ENCODE peak calls at places on chromosomes 3 and 15, in ten cellular contexts. W is cardiac muscle cell, A is body of pancreas, J is astrocyte of the spinal cord, B is endodermal cell, K is GM12864, E is right lobe of liver, F is brain microvascular endothelial cell, I is A549, Z is upper lobe of left lung. Y is an unnamed sample.

GRCh38 chr3:11197471-11197870 is 43.2 kb downstream of the HRH1 start:
- DNase-seq in I (no peak), F (no peak), W (no peak), E (no peak), Z (no peak), A (no peak), K (no peak), J (no peak), B (no peak), Y (no peak)

GRCh38 chr3:156628836-156629618 is 45.4 kb upstream of the TIPARP start:
- DNase-seq in Z (no peak), B (peak; percentile 55), J (no peak), W (no peak), A (no peak), F (no peak), I (no peak), K (no peak), E (no peak), Y (no peak)

GRCh38 chr15:29978411-29979382 is 104.1 kb upstream of the GOLGA8J start:
- DNase-seq in F (no peak), A (no peak), B (no peak), W (peak; percentile 14), Z (no peak), K (no peak), J (peak; percentile 11), E (no peak), I (no peak), Y (no peak)

GRCh38 chr3:171531716-171532115 is 71.5 kb upstream of the TNIK start:
- DNase-seq in Z (no peak), B (no peak), A (no peak), K (no peak), J (no peak), E (no peak), F (peak; percentile 9), W (no peak), I (no peak), Y (no peak)

GRCh38 chr15:71201471-71201870 is 86.2 kb downstream of the THSD4 start:
- DNase-seq in I (no peak), W (no peak), A (peak; percentile 19), F (no peak), J (no peak), B (no peak), E (no peak), K (no peak), Z (no peak), Y (no peak)

GRCh38 chr3:157695586-157695985 is 192.4 kb upstream of the VEPH1 start:
- DNase-seq in I (no peak), Z (no peak), A (no peak), E (no peak), K (no peak), B (no peak), J (no peak), F (no peak), W (no peak), Y (no peak)

GRCh38 chr3:135125171-135125801 is 330.2 kb downstream of the EPHB1 start:
- DNase-seq in E (no peak), K (no peak), Z (no peak), A (no peak), B (peak; percentile 75), I (no peak), F (peak; percentile 15), J (peak; percentile 22), W (peak; percentile 8), Y (peak; percentile 27)

GRCh38 chr15:72445426-72445825 is 28.7 kb upstream of the ARIH1 start:
- DNase-seq in Z (no peak), K (no peak), I (no peak), B (no peak), E (no peak), F (no peak), W (peak; percentile 15), J (no peak), A (no peak), Y (no peak)

GRCh38 chr15:58716027-58716426 is 33.5 kb downstream of the ADAM10 start:
- DNase-seq in I (no peak), K (no peak), A (no peak), Z (no peak), B (no peak), F (no peak), E (no peak), J (no peak), W (no peak), Y (no peak)

GRCh38 chr15:58717357-58717756 is 32.1 kb downstream of the ADAM10 start:
- DNase-seq in J (no peak), E (no peak), W (no peak), F (no peak), Z (no peak), K (no peak), A (no peak), I (no peak), B (no peak), Y (no peak)

GRCh38 chr15:58715266-58715917 is 34.1 kb downstream of the ADAM10 start:
- DNase-seq in J (no peak), K (no peak), I (no peak), W (no peak), F (no peak), E (no peak), B (no peak), Z (no peak), A (no peak), Y (peak; percentile 17)
- TF ChIP-seq CTCF in J (no peak), K (no peak), I (no peak), W (no peak), F (no peak), E (no peak), B (no peak), Z (no peak), A (no peak), Y (no peak)

GRCh38 chr3:194137314-194138097 is 1.6 kb downstream of the HES1 start:
- DNase-seq in Z (peak; percentile 92), K (no peak), J (peak; percentile 61), F (peak; percentile 45), W (peak; percentile 65), A (peak; percentile 87), E (peak; percentile 97), I (no peak), B (peak; percentile 81), Y (peak; percentile 82)

GRCh38 chr3:194139085-194139976 is 3.4 kb downstream of the HES1 start:
- DNase-seq in E (no peak), B (peak; percentile 91), A (no peak), F (peak; percentile 67), K (no peak), J (peak; percentile 87), Z (peak; percentile 64), I (no peak), W (peak; percentile 72), Y (no peak)

GRCh38 chr3:194136519-194137313 is 768 bp downstream of the HES1 start:
- DNase-seq in W (peak; percentile 91), A (peak; percentile 64), F (peak; percentile 78), E (peak; percentile 57), J (peak; percentile 81), B (peak; percentile 72), K (no peak), I (no peak), Z (peak; percentile 89), Y (no peak)

GRCh38 chr3:194138732-194139084 is 2.8 kb downstream of the HES1 start:
- DNase-seq in B (no peak), Z (no peak), K (no peak), E (no peak), A (no peak), W (peak; percentile 72), J (no peak), I (no peak), F (no peak), Y (no peak)

DNA sequence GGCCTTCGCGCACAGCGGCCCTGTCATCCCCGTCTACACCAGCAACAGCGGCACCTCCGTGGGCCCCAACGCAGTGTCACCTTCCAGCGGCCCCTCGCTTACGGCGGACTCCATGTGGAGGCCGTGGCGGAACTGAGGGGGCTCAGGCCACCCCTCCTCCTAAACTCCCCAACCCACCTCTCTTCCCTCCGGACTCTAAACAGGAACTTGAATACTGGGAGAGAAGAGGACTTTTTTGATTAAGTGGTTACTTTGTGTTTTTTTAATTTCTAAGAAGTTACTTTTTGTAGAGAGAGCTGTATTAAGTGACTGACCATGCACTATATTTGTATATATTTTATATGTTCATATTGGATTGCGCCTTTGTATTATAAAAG is 2.1 kb downstream of the HES1 start:
- DNase-seq in K (no peak), Z (no peak), A (no peak), E (no peak), J (peak; percentile 32), W (no peak), B (peak; percentile 78), I (no peak), F (no peak), Y (no peak)
- H3K4me3 ChIP-seq in K (peak overlapping the region; percentile 60), Z (peak overlapping the region; percentile 8), A (no peak overlapping the region), E (peak overlapping the region; percentile 90), J (peak overlapping the region; percentile 60), W (peak overlapping the region; percentile 49), B (peak overlapping the region; percentile 76), I (peak overlapping the region; percentile 55), F (peak overlapping the region; percentile 94), Y (no peak overlapping the region)

GRCh38 chr15:75791337-75791713 is 51.9 kb upstream of the UBE2Q2 start:
- DNase-seq in W (no peak), E (no peak), J (no peak), I (no peak), B (peak; percentile 32), K (no peak), F (no peak), Z (peak; percentile 51), A (no peak), Y (no peak)

GRCh38 chr15:75782926-75783325 is 60.3 kb upstream of the UBE2Q2 start:
- DNase-seq in A (no peak), K (no peak), W (no peak), J (no peak), F (no peak), Z (no peak), B (peak; percentile 44), I (no peak), E (no peak), Y (no peak)

GRCh38 chr15:75790631-75791336 is 52.5 kb upstream of the UBE2Q2 start:
- DNase-seq in E (no peak), K (no peak), A (no peak), W (no peak), I (no peak), F (no peak), J (no peak), Z (no peak), B (peak; percentile 25), Y (no peak)

GRCh38 chr15:75786564-75786925 is 56.7 kb upstream of the UBE2Q2 start:
- DNase-seq in Z (no peak), A (no peak), E (no peak), J (no peak), W (no peak), F (no peak), K (no peak), I (no peak), B (no peak), Y (no peak)

GRCh38 chr15:75785771-75786563 is 57.3 kb upstream of the UBE2Q2 start:
- DNase-seq in E (peak; percentile 20), J (no peak), I (no peak), A (no peak), W (peak; percentile 21), B (peak; percentile 82), Z (peak; percentile 67), F (no peak), K (no peak), Y (peak; percentile 9)
- TF ChIP-seq CTCF in E (no peak), J (peak; percentile 28), I (no peak), A (no peak), W (no peak), B (peak; percentile 77), Z (no peak), F (peak; percentile 49), K (no peak), Y (no peak)

GRCh38 chr3:78889345-78889744 is 878.5 kb downstream of the ROBO1 start:
- DNase-seq in I (no peak), E (no peak), A (no peak), F (no peak), Z (no peak), B (no peak), J (no peak), K (no peak), W (no peak), Y (no peak)

GRCh38 chr3:78893161-78893560 is 874.6 kb downstream of the ROBO1 start:
- DNase-seq in B (no peak), F (no peak), Z (no peak), A (no peak), J (no peak), I (no peak), W (no peak), E (no peak), K (no peak), Y (no peak)

GRCh38 chr3:78887029-78887428 is 880.8 kb downstream of the ROBO1 start:
- DNase-seq in B (no peak), E (no peak), A (no peak), J (peak; percentile 69), Z (no peak), F (peak; percentile 82), W (peak; percentile 70), I (peak; percentile 5), K (no peak), Y (no peak)

GRCh38 chr3:78888650-78889049 is 879.1 kb downstream of the ROBO1 start:
- DNase-seq in J (no peak), W (no peak), A (no peak), K (no peak), B (no peak), Z (no peak), F (no peak), E (no peak), I (no peak), Y (no peak)

DNA sequence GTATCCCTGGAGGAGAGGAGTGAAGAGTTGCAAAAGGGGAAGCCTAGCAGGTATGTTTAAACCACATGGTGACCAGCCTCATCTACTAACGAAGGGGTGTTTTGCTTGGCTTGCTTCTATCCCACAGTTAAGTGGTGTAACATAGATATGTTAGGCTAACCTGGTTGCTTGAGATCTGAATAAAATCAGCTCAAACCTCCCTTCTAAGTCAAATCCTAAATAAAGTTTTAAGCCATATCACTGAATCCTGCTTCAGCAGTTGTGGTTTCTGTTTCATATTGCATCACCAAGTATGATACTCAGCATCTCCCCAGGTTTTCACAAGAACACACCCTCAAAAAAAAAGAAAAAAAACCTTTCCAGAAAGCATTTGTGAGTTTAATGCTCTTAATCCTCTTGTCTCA is 880.2 kb downstream of the ROBO1 start:
- DNase-seq in K (no peak), B (no peak), I (no peak), A (no peak), E (no peak), W (peak; percentile 57), J (peak; percentile 56), F (no peak), Z (no peak), Y (peak; percentile 43)
- H3K4me3 ChIP-seq in K (no peak overlapping the region), B (no peak overlapping the region), I (no peak overlapping the region), A (no peak overlapping the region), E (no peak overlapping the region), W (no peak overlapping the region), J (no peak overlapping the region), F (no peak overlapping the region), Z (no peak overlapping the region), Y (no peak overlapping the region)

Y was measured in GM12865.